ENCODE peak calls at places on chromosomes 13 and 19, in eight cellular contexts. V is fibroblast of the conjunctiva; Z is BE2C; M is stimulated activated CD4-positive, alpha-beta T cell treated with anti-CD3 and anti-CD28 coated beads, Interleukin-4, amount 100 ng/mL, for 48 hours; U is substantia nigra; F is BJ; O is omental fat pad; T is activated gamma-delta T cell treated with Interleukin-2 at 50 U/mL for 16 hours. N is an unnamed sample.

GRCh38 chr13:70088926-70089325 is 18.7 kb upstream of the ATXN8OS start:
- DNase-seq in V (no peak), Z (no peak), M (no peak), U (no peak), F (no peak), O (no peak), T (no peak), N (no peak)

GRCh38 chr13:45456196-45456972 is 8.4 kb upstream of the COG3 start:
- DNase-seq in V (peak), Z (no peak), M (no peak), U (no peak), F (no peak), O (no peak), T (no peak), N (no peak)

GRCh38 chr13:109974354-109974753 is 188.0 kb upstream of the IRS2 start:
- DNase-seq in V (no peak), Z (no peak), M (no peak), U (no peak), F (no peak), O (no peak), T (no peak), N (no peak)

GRCh38 chr13:42388326-42388725 is 116.4 kb downstream of the AKAP11 start:
- DNase-seq in V (no peak), Z (no peak), M (no peak), U (no peak), F (no peak), O (no peak), T (no peak), N (no peak)

GRCh38 chr19:14434543-14435319 is 1.6 kb downstream of the PKN1 start:
- DNase-seq in V (peak), Z (peak), M (no peak), U (no peak), F (peak), O (no peak), T (peak), N (no peak)

GRCh38 chr19:31510635-31511034 is 161.4 kb upstream of the TSHZ3 start:
- DNase-seq in V (no peak), Z (no peak), M (no peak), U (no peak), F (no peak), O (no peak), T (no peak), N (no peak)

GRCh38 chr19:6660930-6661329 is 9.0 kb downstream of the TNFSF14 start:
- DNase-seq in V (no peak), Z (no peak), M (no peak), U (no peak), F (no peak), O (no peak), T (no peak), N (no peak)

GRCh38 chr13:66805657-66806056 is 424.5 kb downstream of the PCDH9 start:
- DNase-seq in V (peak), Z (no peak), M (no peak), U (no peak), F (no peak), O (no peak), T (no peak), N (no peak)

GRCh38 chr19:49786432-49786831 is 19.6 kb downstream of the AP2A1 start:
- DNase-seq in V (peak), Z (no peak), M (no peak), U (no peak), F (no peak), O (no peak), T (no peak), N (no peak)